ENCODE peak calls at places on chromosomes 2 and 18, in nine cellular contexts. L is adrenal gland, Y is A549, G is body of pancreas, U is esophagus squamous epithelium, V is HCT116, T is IMR-90, F is K562, R is heart left ventricle. X is an unnamed sample.

GRCh38 chr2:52936029-52936428 is 831.6 kb upstream of the CHAC2 start:
- DNase-seq in L (no peak), Y (no peak), G (no peak), U (no peak), V (no peak), T (peak; percentile 37), F (no peak), R (no peak), X (no peak)

GRCh38 chr2:128472789-128473174 is 154.1 kb upstream of the HS6ST1 start:
- DNase-seq in L (peak; percentile 38), Y (no peak), G (no peak), U (no peak), V (no peak), T (peak; percentile 35), F (no peak), R (no peak), X (no peak)

GRCh38 chr18:1017679-1018078 is 113.0 kb downstream of the ADCYAP1 start:
- DNase-seq in L (no peak), Y (no peak), G (no peak), U (no peak), V (no peak), T (no peak), F (no peak), R (no peak), X (no peak)

GRCh38 chr2:180012523-180012922 is 5.4 kb upstream of the CWC22 start:
- DNase-seq in L (no peak), Y (no peak), G (no peak), U (no peak), V (no peak), T (peak; percentile 85), F (no peak), R (no peak), X (no peak)

GRCh38 chr2:37376421-37377186 is 32.2 kb downstream of the QPCT start:
- DNase-seq in L (peak; percentile 95), Y (no peak), G (no peak), U (no peak), V (peak; percentile 60), T (peak; percentile 94), F (no peak), R (no peak), X (peak; percentile 95)

GRCh38 chr2:98936133-98936916 is at the start of gene CRACDL:
- DNase-seq in L (no peak), Y (no peak), G (peak; percentile 63), U (no peak), V (no peak), T (no peak), F (no peak), R (no peak), X (no peak)

GRCh38 chr2:18848641-18849040 is 259.3 kb upstream of the NT5C1B start:
- DNase-seq in L (no peak), Y (no peak), G (no peak), U (no peak), V (no peak), T (no peak), F (no peak), R (no peak), X (no peak)

GRCh38 chr18:13269599-13270011 is 51.0 kb downstream of the LDLRAD4 start:
- DNase-seq in L (peak; percentile 44), Y (no peak), G (peak; percentile 43), U (no peak), V (no peak), T (no peak), F (no peak), R (no peak), X (peak; percentile 87)

GRCh38 chr2:141570474-141571131 is 560.2 kb downstream of the LRP1B start:
- DNase-seq in L (no peak), Y (no peak), G (no peak), U (no peak), V (no peak), T (no peak), F (no peak), R (no peak), X (no peak)

GRCh38 chr2:201064797-201065329 is 6.6 kb downstream of the HYCC2 start:
- DNase-seq in L (no peak), Y (no peak), G (no peak), U (no peak), V (no peak), T (no peak), F (no peak), R (no peak), X (no peak)

GRCh38 chr18:76484749-76485387 is 10.2 kb downstream of the ZNF516 start:
- DNase-seq in L (no peak), Y (no peak), G (no peak), U (no peak), V (no peak), T (no peak), F (no peak), R (no peak), X (no peak)

GRCh38 chr2:73069041-73069854 is 2.3 kb downstream of the SFXN5 start:
- DNase-seq in L (no peak), Y (no peak), G (no peak), U (no peak), V (no peak), T (peak; percentile 38), F (peak; percentile 59), R (no peak), X (no peak)

GRCh38 chr2:230164139-230164538 is 55.6 kb downstream of the SP110 start:
- DNase-seq in L (no peak), Y (no peak), G (no peak), U (no peak), V (no peak), T (no peak), F (no peak), R (no peak), X (no peak)

GRCh38 chr2:224155896-224156295 is 116.8 kb upstream of the SERPINE2 start:
- DNase-seq in L (no peak), Y (no peak), G (no peak), U (no peak), V (no peak), T (peak; percentile 30), F (no peak), R (no peak), X (no peak)

GRCh38 chr2:238773472-238773871 is 74.4 kb upstream of the TWIST2 start:
- DNase-seq in L (no peak), Y (no peak), G (no peak), U (no peak), V (no peak), T (no peak), F (no peak), R (no peak), X (no peak)

GRCh38 chr2:115505331-115505730 is 1062.9 kb downstream of the DPP10 start:
- DNase-seq in L (peak; percentile 21), Y (no peak), G (no peak), U (no peak), V (no peak), T (no peak), F (no peak), R (no peak), X (no peak)

GRCh38 chr2:51511002-51511401 is 479.1 kb upstream of the NRXN1 start:
- DNase-seq in L (no peak), Y (no peak), G (no peak), U (no peak), V (no peak), T (no peak), F (no peak), R (no peak), X (no peak)
- H3K27ac ChIP-seq in L (no peak overlapping the region), Y (no peak overlapping the region), G (no peak overlapping the region), U (no peak overlapping the region), V (no peak overlapping the region), T (no peak overlapping the region), F (no peak overlapping the region), R (no peak overlapping the region), X (no peak overlapping the region)

GRCh38 chr18:10525563-10526210 is at the start of gene NAPG:
- DNase-seq in L (peak; percentile 92), Y (peak; percentile 83), G (peak; percentile 92), U (peak; percentile 63), V (peak; percentile 83), T (peak; percentile 92), F (peak; percentile 98), R (peak; percentile 96), X (peak; percentile 96)
- TF ChIP-seq POLR2A in L (no peak), Y (peak; percentile 50), G (no peak), U (peak; percentile 47), V (no peak), T (peak; percentile 86), F (peak; percentile 84), R (peak; percentile 62), X (no peak)

GRCh38 chr18:34957119-34957863 is 83.9 kb upstream of the MAPRE2 start:
- DNase-seq in L (no peak), Y (no peak), G (no peak), U (no peak), V (no peak), T (no peak), F (no peak), R (peak; percentile 35), X (no peak)
- H3K27ac ChIP-seq in L (no peak overlapping the region), Y (no peak overlapping the region), G (no peak overlapping the region), U (no peak overlapping the region), V (no peak overlapping the region), T (peak overlapping the region; percentile 4), F (no peak overlapping the region), R (peak overlapping the region; percentile 9), X (no peak overlapping the region)

GRCh38 chr2:159902722-159903121 is 104.7 kb upstream of the CD302 start:
- DNase-seq in L (no peak), Y (no peak), G (no peak), U (no peak), V (no peak), T (no peak), F (no peak), R (no peak), X (no peak)

GRCh38 chr2:159904127-159904564 is 106.1 kb upstream of the CD302 start:
- DNase-seq in L (peak; percentile 1), Y (no peak), G (no peak), U (peak; percentile 16), V (no peak), T (no peak), F (no peak), R (no peak), X (no peak)

GRCh38 chr2:159905901-159906300 is 107.9 kb upstream of the CD302 start:
- DNase-seq in L (no peak), Y (no peak), G (no peak), U (no peak), V (no peak), T (no peak), F (no peak), R (no peak), X (no peak)

GRCh38 chr2:159906315-159906714 is 108.3 kb upstream of the CD302 start:
- DNase-seq in L (no peak), Y (no peak), G (no peak), U (no peak), V (no peak), T (no peak), F (no peak), R (no peak), X (no peak)

DNA sequence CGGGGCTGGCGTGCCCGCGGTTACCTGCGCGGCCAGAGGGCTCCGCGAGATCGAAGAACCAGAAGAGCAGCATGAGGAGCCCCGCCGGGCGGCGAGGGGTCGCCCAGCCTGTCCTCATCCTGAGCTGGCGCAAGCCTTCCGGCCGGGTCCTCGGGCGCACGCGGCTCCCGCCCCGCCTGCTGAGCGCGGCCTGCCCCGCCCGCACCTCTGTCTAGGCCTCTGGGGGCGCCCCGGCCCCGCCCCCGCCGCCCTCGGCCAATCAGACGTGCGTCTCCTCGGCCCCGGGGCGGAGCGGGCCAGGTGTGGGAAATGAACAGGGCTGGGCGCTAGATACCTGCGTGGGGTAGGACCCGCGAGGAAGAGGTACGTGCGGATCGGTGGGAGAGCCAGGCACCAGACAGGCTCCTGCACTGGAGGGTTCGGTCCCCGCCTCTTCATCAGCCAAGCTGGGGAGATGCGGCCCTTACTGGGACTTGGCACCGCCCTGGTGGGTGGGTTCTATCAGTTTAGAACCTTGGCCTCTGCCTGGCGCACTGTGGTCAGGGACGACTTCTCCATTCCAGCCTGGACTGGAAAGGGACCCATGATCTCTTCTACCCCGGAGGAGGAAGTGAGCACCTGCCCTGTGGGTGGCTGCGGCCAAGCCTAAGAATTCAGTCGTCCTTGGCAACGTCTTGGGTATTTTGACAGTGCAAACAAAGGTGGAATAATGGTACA is 106.7 kb upstream of the CD302 start:
- DNase-seq in L (peak; percentile 38), Y (peak; percentile 35), G (peak; percentile 78), U (peak; percentile 32), V (no peak), T (no peak), F (peak; percentile 80), R (peak; percentile 48), X (no peak)
- TF ChIP-seq POLR2A in L (no peak), Y (no peak), G (no peak), U (peak; percentile 15), V (no peak), T (no peak), F (no peak), R (no peak), X (no peak)